ENCODE peak calls at places on chromosomes 13 and 19, in five cellular contexts. Z is astrocyte of the hippocampus; H is T-helper 1 cell; L is stimulated activated CD8-positive, alpha-beta memory T cell treated with anti-CD3 and anti-CD28 coated beads, Interleukin-4, amount 100 ng/mL, for 1 hour; D is RPMI7951. V is an unnamed sample.

GRCh38 chr19:1862424-1863307 is 713 bp downstream of the KLF16 start:
- DNase-seq in D (no peak), H (peak), L (no peak), Z (peak), V (peak)

GRCh38 chr13:59208405-59209195 is 955.1 kb downstream of the DIAPH3 start:
- DNase-seq in Z (no peak), L (no peak), D (no peak), H (no peak), V (no peak)

GRCh38 chr13:46058268-46058667 is 5.7 kb upstream of the ZC3H13 start:
- DNase-seq in Z (no peak), L (no peak), D (no peak), H (no peak), V (no peak)

GRCh38 chr13:111915104-111915551 is 151.8 kb upstream of the SOX1 start:
- DNase-seq in L (no peak), Z (no peak), H (no peak), D (no peak), V (no peak)

GRCh38 chr19:31139871-31140505 is 209.2 kb downstream of the TSHZ3 start:
- DNase-seq in D (peak), H (no peak), Z (peak), L (no peak), V (peak)

GRCh38 chr19:34904846-34905527 is 21.7 kb upstream of the ZNF30 start:
- DNase-seq in L (no peak), Z (peak), D (no peak), H (no peak), V (no peak)

GRCh38 chr19:49064768-49065611 is at the start of gene NTF4:
- DNase-seq in D (no peak), Z (peak), L (no peak), H (no peak), V (peak)

GRCh38 chr19:43574424-43575155 is 737 bp downstream of the XRCC1 start:
- DNase-seq in L (no peak), H (no peak), D (peak), Z (peak), V (peak)

GRCh38 chr13:32381539-32381938 is 46.4 kb downstream of the N4BP2L1 start:
- DNase-seq in D (peak), L (no peak), H (no peak), Z (peak), V (peak)

GRCh38 chr19:4455742-4456565 is 1.6 kb downstream of the UBXN6 start:
- DNase-seq in D (peak), H (no peak), L (no peak), Z (peak), V (peak)

GRCh38 chr19:55443045-55443823 is at the start of gene SHISA7:
- DNase-seq in H (no peak), Z (no peak), L (no peak), D (no peak), V (no peak)

GRCh38 chr13:79171131-79172061 is 234.7 kb downstream of the RBM26 start:
- DNase-seq in Z (no peak), D (no peak), H (no peak), L (no peak), V (no peak)

GRCh38 chr13:98475521-98475920 is 101.4 kb downstream of the STK24 start:
- DNase-seq in Z (peak), D (peak), L (no peak), H (no peak), V (no peak)

GRCh38 chr19:51921949-51922348 is 5.3 kb upstream of the ZNF613 start:
- DNase-seq in H (no peak), L (no peak), Z (peak), D (peak), V (no peak)

GRCh38 chr13:114222461-114222968 is 12.2 kb upstream of the CDC16 start:
- DNase-seq in Z (no peak), D (no peak), H (no peak), L (no peak), V (peak)

GRCh38 chr13:24763596-24764275 is at the start of gene RNF17:
- DNase-seq in Z (no peak), D (no peak), L (no peak), H (no peak), V (no peak)

GRCh38 chr13:75326173-75327131 is 155.5 kb downstream of the TBC1D4 start:
- DNase-seq in H (peak), L (peak), Z (no peak), D (peak), V (no peak)